ENCODE peak calls at places on chromosomes 16 and 17, in seven cellular contexts. W, C, X, R, D, I and Q are unnamed samples.

GRCh38 chr16:57956270-57956808 is 14.6 kb downstream of the CNGB1 start:
- DNase-seq in W (no peak), C (peak; percentile 43), X (no peak), R (no peak), D (no peak), I (no peak), Q (no peak)

GRCh38 chr16:50607970-50608557 is 59.9 kb downstream of the NKD1 start:
- DNase-seq in W (no peak), C (no peak), X (no peak), R (no peak), D (no peak), I (no peak), Q (no peak)

GRCh38 chr17:77322534-77323412 is 182.0 kb downstream of the SEC14L1 start:
- DNase-seq in W (peak; percentile 71), C (peak; percentile 98), X (peak; percentile 76), R (peak; percentile 86), D (peak; percentile 99), I (peak; percentile 72), Q (no peak)

GRCh38 chr17:27379863-27380533 is 76.2 kb upstream of the KSR1 start:
- DNase-seq in W (peak; percentile 67), C (peak; percentile 94), X (peak; percentile 70), R (peak; percentile 65), D (peak; percentile 78), I (peak; percentile 77), Q (no peak)

GRCh38 chr17:40541060-40541872 is 24.0 kb downstream of the CCR7 start:
- DNase-seq in W (no peak), C (peak; percentile 64), X (no peak), R (no peak), D (no peak), I (no peak), Q (peak; percentile 69)

GRCh38 chr16:24975428-24975889 is 39.7 kb downstream of the ARHGAP17 start:
- DNase-seq in W (peak; percentile 2), C (no peak), X (no peak), R (no peak), D (peak; percentile 52), I (no peak), Q (no peak)

GRCh38 chr17:51289776-51290175 is 29.4 kb downstream of the UTP18 start:
- DNase-seq in W (no peak), C (no peak), X (no peak), R (no peak), D (no peak), I (no peak), Q (no peak)

GRCh38 chr16:85354623-85355514 is 242.6 kb upstream of the CIBAR2 start:
- DNase-seq in W (no peak), C (no peak), X (no peak), R (no peak), D (peak; percentile 26), I (no peak), Q (no peak)

GRCh38 chr17:38605230-38605851 is 411 bp downstream of the SRCIN1 start:
- DNase-seq in W (no peak), C (no peak), X (no peak), R (no peak), D (no peak), I (no peak), Q (no peak)

GRCh38 chr17:13074026-13074425 is 56.2 kb upstream of the ELAC2 start:
- DNase-seq in W (no peak), C (no peak), X (no peak), R (no peak), D (peak; percentile 10), I (no peak), Q (no peak)

GRCh38 chr17:51456942-51457341 is 196.6 kb downstream of the UTP18 start:
- DNase-seq in W (no peak), C (no peak), X (no peak), R (no peak), D (no peak), I (no peak), Q (no peak)

GRCh38 chr17:6755281-6755680 is 565 bp upstream of the XAF1 start:
- DNase-seq in W (peak; percentile 61), C (peak; percentile 80), X (no peak), R (peak; percentile 69), D (peak; percentile 87), I (no peak), Q (no peak)

GRCh38 chr17:78168906-78169793 is 769 bp downstream of the SYNGR2 start:
- DNase-seq in W (peak; percentile 82), C (peak; percentile 90), X (peak; percentile 79), R (peak; percentile 68), D (no peak), I (peak; percentile 76), Q (no peak)

GRCh38 chr16:70657956-70658355 is 11.6 kb downstream of the IL34 start:
- DNase-seq in W (no peak), C (no peak), X (no peak), R (no peak), D (no peak), I (no peak), Q (no peak)

GRCh38 chr17:71764507-71764906 is 356.3 kb upstream of the SOX9 start:
- DNase-seq in W (peak; percentile 69), C (no peak), X (peak; percentile 37), R (peak; percentile 9), D (peak; percentile 6), I (no peak), Q (no peak)

GRCh38 chr17:35542990-35543389 is 5.5 kb upstream of the SLFN12L start:
- DNase-seq in W (no peak), C (no peak), X (no peak), R (no peak), D (no peak), I (no peak), Q (no peak)

GRCh38 chr16:70602831-70603230 is 43.5 kb upstream of the IL34 start:
- DNase-seq in W (no peak), C (no peak), X (no peak), R (no peak), D (no peak), I (no peak), Q (no peak)

GRCh38 chr16:53713403-53714013 is 9.6 kb downstream of the FTO start:
- DNase-seq in W (no peak), C (no peak), X (no peak), R (no peak), D (peak; percentile 28), I (no peak), Q (no peak)

DNA sequence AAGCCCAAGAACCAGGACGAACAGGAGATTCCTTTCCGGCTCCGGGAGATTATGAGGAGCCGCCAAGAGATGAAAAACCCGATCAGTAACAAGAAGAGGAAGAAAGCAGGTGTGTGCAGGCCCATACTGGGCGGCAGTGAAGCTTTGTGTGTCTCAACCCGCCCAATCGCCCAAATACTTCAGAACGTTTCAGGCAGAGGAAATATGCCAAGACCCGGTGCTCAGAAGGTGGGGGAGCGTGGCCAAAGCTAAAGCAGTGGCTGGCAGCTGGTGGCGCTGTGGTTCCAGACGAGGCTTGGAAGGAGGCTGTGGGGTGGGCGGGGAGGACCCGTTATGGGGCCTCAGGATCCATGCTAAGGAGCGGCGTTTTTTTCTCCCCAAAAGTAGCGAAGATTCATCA is 1.2 kb downstream of the CCDC137 start:
- DNase-seq in W (no peak), C (no peak), X (no peak), R (no peak), D (no peak), I (no peak), Q (no peak)
- H3K4me3 ChIP-seq in W (no peak overlapping the region), C (no peak overlapping the region), X (no peak overlapping the region), R (no peak overlapping the region), D (no peak overlapping the region), I (peak overlapping the region; percentile 100), Q (no peak overlapping the region)

GRCh38 chr17:63477471-63478440 is 895 bp downstream of the ACE start:
- DNase-seq in W (no peak), C (no peak), X (no peak), R (no peak), D (peak; percentile 18), I (no peak), Q (no peak)

GRCh38 chr17:63475491-63476412 is 1.1 kb upstream of the ACE start:
- DNase-seq in W (no peak), C (no peak), X (no peak), R (no peak), D (no peak), I (no peak), Q (no peak)

GRCh38 chr17:63474914-63475460 is 1.9 kb upstream of the ACE start:
- DNase-seq in W (no peak), C (no peak), X (no peak), R (no peak), D (no peak), I (no peak), Q (no peak)

GRCh38 chr17:63476857-63477470 is at the start of gene ACE:
- DNase-seq in W (peak; percentile 61), C (no peak), X (peak; percentile 53), R (peak; percentile 35), D (peak; percentile 25), I (no peak), Q (peak; percentile 45)

DNA sequence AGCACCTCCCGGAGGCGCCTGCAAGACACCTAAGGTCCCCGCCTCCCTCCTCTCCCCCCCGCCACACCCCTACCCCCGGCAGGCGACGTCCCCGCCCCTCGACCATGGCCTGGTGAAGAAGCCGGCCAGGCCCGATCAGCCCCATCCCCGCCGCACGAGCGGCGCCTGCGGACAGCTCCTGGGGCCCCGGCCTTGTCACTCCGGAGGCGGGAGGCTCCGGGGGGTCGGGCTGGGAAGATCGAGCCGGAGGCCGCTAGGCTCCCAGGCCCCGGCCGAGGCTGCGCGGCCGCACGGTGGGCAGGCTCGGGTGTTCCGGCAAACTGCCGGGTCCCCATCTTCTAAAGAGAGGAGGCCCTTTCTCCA is 386 bp upstream of the ACE start:
- DNase-seq in W (no peak), C (no peak), X (no peak), R (no peak), D (peak; percentile 38), I (no peak), Q (no peak)
- H3K27ac ChIP-seq in W (no peak overlapping the region), C (no peak overlapping the region), X (peak overlapping the region; percentile 49), R (no peak overlapping the region), D (no peak overlapping the region), I (peak overlapping the region; percentile 49), Q (no peak overlapping the region)

GRCh38 chr16:67199011-67199807 is at the start of gene ELMO3:
- DNase-seq in W (peak; percentile 49), C (peak; percentile 87), X (peak; percentile 82), R (no peak), D (no peak), I (peak; percentile 77), Q (no peak)
- TF ChIP-seq CTCF in W (no peak), C (peak; percentile 32), X (peak; percentile 68), R (peak; percentile 27), D (peak; percentile 44), I (peak; percentile 42), Q (no peak)

GRCh38 chr17:65057520-65058075 is 1.1 kb upstream of the GNA13 start:
- DNase-seq in W (no peak), C (peak; percentile 92), X (peak; percentile 61), R (peak; percentile 66), D (no peak), I (no peak), Q (no peak)
- H3K4me3 ChIP-seq in W (peak overlapping the region; percentile 97), C (peak overlapping the region; percentile 76), X (no peak overlapping the region), R (peak overlapping the region; percentile 89), D (no peak overlapping the region), I (peak overlapping the region; percentile 84), Q (peak overlapping the region; percentile 94)

GRCh38 chr17:64535357-64535756 is 28.6 kb downstream of the CEP95 start:
- DNase-seq in W (no peak), C (no peak), X (no peak), R (no peak), D (no peak), I (no peak), Q (no peak)
- H3K27ac ChIP-seq in W (no peak overlapping the region), C (no peak overlapping the region), X (no peak overlapping the region), R (no peak overlapping the region), D (peak overlapping the region; percentile 12), I (no peak overlapping the region), Q (no peak overlapping the region)

GRCh38 chr16:30063893-30064745 is 1.4 kb upstream of the ALDOA start:
- DNase-seq in W (peak; percentile 81), C (peak; percentile 91), X (peak; percentile 83), R (peak; percentile 81), D (no peak), I (peak; percentile 86), Q (peak; percentile 82)
- TF ChIP-seq CTCF in W (peak; percentile 22), C (peak; percentile 34), X (peak; percentile 41), R (no peak), D (peak; percentile 19), I (peak; percentile 33), Q (peak; percentile 20)